ENCODE peak calls at places on chromosomes 3 and 15, in ten cellular contexts. V is dorsolateral prefrontal cortex; I is central memory CD4-positive, alpha-beta T cell; F is cardiac fibroblast; A is NCI-H345; D is heart left ventricle; Q is T-helper 1 cell; Y is sigmoid colon; N is HuH-7; P is DMS153. B is an unnamed sample.

GRCh38 chr3:160459450-160459970 is 9.9 kb upstream of the TRIM59 start:
- DNase-seq in N (no peak), D (no peak), Y (no peak), A (no peak), P (no peak), Q (no peak), I (no peak), V (no peak), F (no peak), B (no peak)

GRCh38 chr3:19946291-19946831 is 536 bp upstream of the RAB5A start:
- DNase-seq in V (no peak), Q (no peak), F (no peak), P (no peak), N (no peak), I (no peak), A (peak; percentile 50), Y (no peak), D (no peak), B (no peak)

GRCh38 chr3:4776980-4777581 is 202.2 kb upstream of the BHLHE40 start:
- DNase-seq in N (peak; percentile 90), A (no peak), V (no peak), P (peak; percentile 43), F (peak; percentile 85), Q (peak; percentile 87), I (no peak), Y (no peak), D (no peak), B (no peak)

GRCh38 chr15:45157974-45158373 is 28.2 kb downstream of the DUOX1 start:
- DNase-seq in D (no peak), A (no peak), V (peak; percentile 69), F (peak; percentile 74), Y (no peak), P (no peak), N (no peak), I (no peak), Q (no peak), B (no peak)

GRCh38 chr15:66941231-66941711 is 124.1 kb upstream of the SMAD3 start:
- DNase-seq in F (no peak), P (no peak), I (no peak), D (peak; percentile 18), A (no peak), Y (peak; percentile 66), V (no peak), Q (no peak), N (no peak), B (no peak)

GRCh38 chr3:176430244-176430893 is 766.9 kb downstream of the TBL1XR1 start:
- DNase-seq in F (peak; percentile 68), P (peak; percentile 61), V (no peak), N (peak; percentile 28), Y (no peak), I (no peak), D (no peak), Q (no peak), A (peak; percentile 30), B (peak; percentile 50)

GRCh38 chr3:12662593-12663310 is 1.2 kb downstream of the RAF1 start:
- DNase-seq in D (peak; percentile 47), V (no peak), F (no peak), N (no peak), Y (no peak), Q (peak; percentile 35), I (peak; percentile 13), A (peak; percentile 26), P (no peak), B (no peak)

GRCh38 chr15:92605225-92605944 is 50.2 kb downstream of the FAM174B start:
- DNase-seq in V (no peak), D (no peak), Y (no peak), P (no peak), A (no peak), N (no peak), I (no peak), Q (no peak), F (no peak), B (no peak)

GRCh38 chr3:116140100-116140689 is 305.1 kb downstream of the LSAMP start:
- DNase-seq in F (peak; percentile 63), I (no peak), V (no peak), Y (no peak), A (no peak), D (no peak), N (no peak), P (peak; percentile 22), Q (no peak), B (peak; percentile 42)

B was measured in NCI-H748 treated with DMSO at 0.1 percent for 48 hours.